ENCODE peak calls at places on chromosome 22, in seven cellular contexts. W is stimulated activated naive CD8-positive, alpha-beta T cell treated with anti-CD3 and anti-CD28 coated beads, Interleukin-15, Interleukin-2, amounts not matched to agents 100 U/mL and 50 U/mL, for 24 hours; K is activated T-cell treated with anti-CD3 and anti-CD28 coated beads, Interleukin-2, amount 50 U/mL, for 72 hours; B is RWPE2; C is activated naive CD8-positive, alpha-beta T cell treated with anti-CD3 and anti-CD28 coated beads, Interleukin-2, amount 10 ng/mL, durations not matched to agents 7 days and 5 days; J is activated CD8-positive, alpha-beta T cell treated with anti-CD3 and anti-CD28 coated beads, Interleukin-2, amount 10 ng/mL, durations not matched to agents 7 days and 5 days; D is thoracic aorta. X is an unnamed sample.

GRCh38 chr22:49155809-49156580 is 671.7 kb downstream of the BRD1 start:
- ATAC-seq in D (no peak), W (no peak), J (no peak), C (no peak), B (no peak), K (no peak), X (no peak)

GRCh38 chr22:19114984-19115552 is 7.1 kb downstream of the DGCR2 start:
- ATAC-seq in B (no peak), J (no peak), K (no peak), D (no peak), W (no peak), C (no peak), X (no peak)

GRCh38 chr22:39721456-39722325 is 151.1 kb downstream of the CACNA1I start:
- ATAC-seq in J (no peak), W (peak), K (peak), D (no peak), C (no peak), B (no peak), X (no peak)

GRCh38 chr22:20956258-20957117 is 10.6 kb upstream of the AIFM3 start:
- ATAC-seq in K (no peak), W (no peak), B (peak), C (no peak), J (no peak), D (no peak), X (peak)

GRCh38 chr22:30212996-30213441 is 33.5 kb downstream of the LIF start:
- ATAC-seq in C (no peak), J (no peak), B (peak), W (peak), D (peak), K (no peak), X (no peak)

GRCh38 chr22:39234867-39235687 is 9.7 kb downstream of the PDGFB start:
- ATAC-seq in W (no peak), J (no peak), K (no peak), D (no peak), C (no peak), B (peak), X (no peak)

GRCh38 chr22:25025586-25025985 is 73.1 kb downstream of the KIAA1671 start:
- ATAC-seq in C (no peak), W (no peak), K (no peak), D (no peak), B (peak), J (no peak), X (peak)

GRCh38 chr22:35313311-35314121 is 13.8 kb downstream of the TOM1 start:
- ATAC-seq in K (peak), D (peak), W (peak), J (no peak), C (no peak), B (peak), X (peak)

GRCh38 chr22:30829901-30830550 is 135.4 kb downstream of the OSBP2 start:
- ATAC-seq in J (no peak), C (no peak), W (no peak), B (peak), K (no peak), D (no peak), X (peak)

GRCh38 chr22:34855471-34855870 is 210.5 kb upstream of the ISX start:
- ATAC-seq in J (no peak), C (no peak), D (no peak), W (no peak), B (no peak), K (no peak), X (no peak)

GRCh38 chr22:20940178-20940790 is 23.1 kb downstream of the CRKL start:
- ATAC-seq in K (no peak), D (no peak), J (no peak), C (no peak), B (no peak), W (no peak), X (peak)

GRCh38 chr22:33726294-33726711 is 194.0 kb downstream of the LARGE1 start:
- ATAC-seq in W (no peak), D (no peak), C (no peak), K (no peak), B (peak), J (no peak), X (no peak)

GRCh38 chr22:27634043-27634442 is 167.5 kb downstream of the MN1 start:
- ATAC-seq in J (no peak), W (no peak), K (no peak), C (no peak), B (no peak), D (no peak), X (no peak)

GRCh38 chr22:44102856-44103255 is 77.9 kb upstream of the PARVG start:
- ATAC-seq in J (no peak), C (no peak), W (no peak), B (no peak), K (no peak), D (no peak), X (no peak)

GRCh38 chr22:48653929-48654328 is 1173.7 kb downstream of the BRD1 start:
- ATAC-seq in D (no peak), J (no peak), W (no peak), C (no peak), B (no peak), K (no peak), X (no peak)

GRCh38 chr22:28989484-28989883 is 72.1 kb downstream of the C22orf31 start:
- ATAC-seq in J (no peak), B (no peak), K (no peak), C (no peak), D (no peak), W (no peak), X (no peak)

GRCh38 chr22:46931414-46931813 is 169.0 kb downstream of the TBC1D22A start:
- ATAC-seq in C (no peak), W (no peak), J (no peak), K (no peak), B (peak), D (no peak), X (peak)

GRCh38 chr22:39437836-39438704 is 18.7 kb upstream of the MGAT3 start:
- ATAC-seq in C (no peak), J (peak), D (no peak), B (no peak), W (no peak), K (peak), X (no peak)

GRCh38 chr22:27799334-27800249 is 2.0 kb downstream of the MN1 start:
- ATAC-seq in K (no peak), C (no peak), J (no peak), D (no peak), W (no peak), B (peak), X (no peak)

GRCh38 chr22:24105018-24105360 is 76.3 kb upstream of the SUSD2 start:
- ATAC-seq in W (no peak), C (no peak), D (no peak), B (no peak), J (no peak), K (peak), X (no peak)

GRCh38 chr22:23106906-23107367 is 34.9 kb downstream of the RSPH14 start:
- ATAC-seq in D (no peak), C (no peak), K (no peak), B (no peak), W (no peak), J (no peak), X (no peak)